ENCODE peak calls at places on chromosomes 7 and 10, in four cellular contexts. J is K562, K is IMR-90, E is GM12878. B is an unnamed sample.

GRCh38 chr10:35606423-35606822 is 1.3 kb downstream of the GJD4 start:
- DNase-seq in E (no peak), J (no peak), K (peak), B (no peak)

GRCh38 chr10:72765051-72765450 is 73.1 kb downstream of the MCU start:
- DNase-seq in E (no peak), J (no peak), K (no peak), B (no peak)

GRCh38 chr7:94436018-94436604 is 41.4 kb downstream of the COL1A2 start:
- DNase-seq in K (peak), J (peak), E (peak), B (peak)

GRCh38 chr10:43671659-43672555 is 23.2 kb upstream of the ZNF32 start:
- DNase-seq in J (peak), E (no peak), K (peak), B (peak)

GRCh38 chr10:112175409-112175808 is 8.2 kb downstream of the GPAM start:
- DNase-seq in E (no peak), K (no peak), J (no peak), B (no peak)

GRCh38 chr7:27532256-27532783 is 130.4 kb downstream of the HIBADH start:
- DNase-seq in E (no peak), K (peak), J (no peak), B (no peak)

GRCh38 chr7:142873281-142873784 is 12.2 kb downstream of the TRPV6 start:
- DNase-seq in K (no peak), J (peak), E (no peak), B (peak)

GRCh38 chr7:108570146-108570755 is 577 bp downstream of the DNAJB9 start:
- DNase-seq in K (peak), J (peak), E (no peak), B (peak)

GRCh38 chr7:644381-645305 is 81.9 kb upstream of the DNAAF5 start:
- DNase-seq in E (no peak), K (no peak), J (no peak), B (no peak)

GRCh38 chr10:97463363-97464132 is 17.6 kb downstream of the ZDHHC16 start:
- DNase-seq in E (peak), J (peak), K (peak), B (peak)

GRCh38 chr10:50577681-50578350 is 45.9 kb downstream of the SGMS1 start:
- DNase-seq in K (peak), E (no peak), J (peak), B (no peak)

GRCh38 chr7:116683786-116684185 is 11.8 kb downstream of the MET start:
- DNase-seq in E (peak), J (no peak), K (no peak), B (no peak)

GRCh38 chr7:91112902-91113321 is 151.3 kb upstream of the FZD1 start:
- DNase-seq in K (peak), J (no peak), E (no peak), B (no peak)

GRCh38 chr10:30788307-30788706 is 158.8 kb upstream of the LYZL2 start:
- DNase-seq in E (no peak), K (peak), J (no peak), B (no peak)

GRCh38 chr10:61140765-61141392 is 196.9 kb upstream of the RHOBTB1 start:
- DNase-seq in J (peak), K (peak), E (no peak), B (peak)

GRCh38 chr10:86709786-86710185 is 41.5 kb downstream of the LDB3 start:
- DNase-seq in K (no peak), E (no peak), J (no peak), B (no peak)

GRCh38 chr7:150378115-150378852 is 846 bp upstream of the ZNF775 start:
- DNase-seq in J (peak), E (no peak), K (peak), B (peak)

GRCh38 chr7:16465469-16466086 is at the start of gene SOSTDC1:
- DNase-seq in E (no peak), J (peak), K (no peak), B (no peak)

GRCh38 chr7:106278695-106279094 is 6.1 kb downstream of the NAMPT start:
- DNase-seq in E (no peak), J (no peak), K (no peak), B (no peak)

GRCh38 chr10:102395677-102396197 is at the start of gene NFKB2:
- DNase-seq in J (no peak), K (no peak), E (no peak), B (no peak)

GRCh38 chr7:142001163-142001874 is 5.6 kb downstream of the MGAM start:
- DNase-seq in K (no peak), E (no peak), J (no peak), B (peak)

GRCh38 chr10:1687606-1688005 is 49.7 kb downstream of the ADARB2 start:
- DNase-seq in J (no peak), K (no peak), E (no peak), B (no peak)

GRCh38 chr10:89861199-89861573 is 159.8 kb downstream of the KIF20B start:
- DNase-seq in E (no peak), J (no peak), K (no peak), B (no peak)

GRCh38 chr7:1240296-1240820 is 7.7 kb downstream of the UNCX start:
- DNase-seq in J (no peak), K (no peak), E (no peak), B (no peak)

GRCh38 chr10:98852686-98853085 is 383.0 kb downstream of the HPSE2 start:
- DNase-seq in E (no peak), J (no peak), K (peak), B (peak)

GRCh38 chr10:61452655-61453641 is at the start of gene TMEM26:
- DNase-seq in J (no peak), K (peak), E (no peak), B (peak)

GRCh38 chr7:52088008-52088787 is 771.6 kb upstream of the COBL start:
- DNase-seq in J (no peak), K (no peak), E (no peak), B (no peak)

GRCh38 chr7:133795061-133795460 is 332.1 kb upstream of the LRGUK start:
- DNase-seq in J (no peak), K (no peak), E (no peak), B (no peak)

GRCh38 chr7:83130623-83131545 is 31.8 kb downstream of the PCLO start:
- DNase-seq in E (no peak), J (no peak), K (no peak), B (no peak)

GRCh38 chr10:116774728-116775151 is 32.4 kb upstream of the HSPA12A start:
- DNase-seq in J (no peak), K (no peak), E (no peak), B (no peak)

GRCh38 chr10:128065881-128066534 is 60.2 kb downstream of the MKI67 start:
- DNase-seq in K (no peak), J (no peak), E (no peak), B (no peak)

GRCh38 chr10:14588084-14588937 is 186.4 kb downstream of the FAM107B start:
- DNase-seq in E (no peak), K (peak), J (no peak), B (peak)
- TF ChIP-seq ELK1 in E (no peak), K (no peak), J (no peak), B (no peak)

GRCh38 chr7:43726466-43726865 is 2.9 kb downstream of the COA1 start:
- DNase-seq in E (no peak), J (no peak), K (no peak), B (no peak)

GRCh38 chr7:43725251-43725650 is 4.1 kb downstream of the COA1 start:
- DNase-seq in E (no peak), J (no peak), K (peak), B (no peak)

GRCh38 chr7:43716598-43716997 is 12.7 kb downstream of the COA1 start:
- DNase-seq in J (no peak), E (no peak), K (no peak), B (no peak)

GRCh38 chr7:43723002-43723331 is 6.4 kb downstream of the COA1 start:
- DNase-seq in E (no peak), J (no peak), K (no peak), B (no peak)

DNA sequence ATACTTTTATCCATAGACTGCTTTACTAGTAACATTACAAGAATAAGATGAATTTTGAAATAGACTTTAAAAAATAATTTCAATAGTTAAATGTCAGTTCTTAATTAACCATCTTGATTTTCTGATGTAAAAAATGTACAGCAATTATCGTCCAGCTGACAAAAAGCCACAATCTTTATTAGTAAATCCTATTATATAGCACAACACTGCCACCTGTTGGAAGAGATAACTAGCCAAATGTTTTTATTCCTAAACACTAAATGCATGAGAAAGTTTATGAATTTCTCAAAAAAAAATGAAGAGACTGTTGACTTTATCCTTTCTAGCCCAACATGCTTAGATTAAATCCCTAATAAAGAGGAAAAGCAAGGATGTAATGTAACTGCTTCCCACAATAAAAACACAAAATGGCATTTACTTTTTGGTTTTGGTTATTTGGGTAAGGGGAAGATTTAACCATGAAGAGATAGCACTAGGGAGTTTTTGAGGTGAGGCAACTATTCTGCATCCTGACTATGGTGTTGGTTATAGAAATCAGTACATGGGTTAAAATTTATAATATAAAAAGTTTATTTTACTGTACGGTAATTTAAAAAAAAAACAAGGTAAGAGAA is 8.0 kb downstream of the COA1 start:
- DNase-seq in E (no peak), J (no peak), K (peak), B (peak)
- TF ChIP-seq ELK1 in E (no peak), J (no peak), K (no peak), B (no peak)

GRCh38 chr10:125757742-125758141 is 17.9 kb downstream of the MMP21 start:
- DNase-seq in E (no peak), J (no peak), K (no peak), B (no peak)
- TF ChIP-seq ELK1 in E (no peak), J (no peak), K (no peak), B (no peak)

GRCh38 chr10:124116771-124117510 is 23.5 kb upstream of the CHST15 start:
- DNase-seq in E (no peak), J (no peak), K (no peak), B (no peak)
- TF ChIP-seq ELK1 in E (no peak), J (no peak), K (no peak), B (no peak)

GRCh38 chr7:151742713-151743480 is 134.0 kb downstream of the PRKAG2 start:
- DNase-seq in E (no peak), J (no peak), K (no peak), B (no peak)
- TF ChIP-seq ELK1 in E (no peak), J (no peak), K (no peak), B (no peak)

DNA sequence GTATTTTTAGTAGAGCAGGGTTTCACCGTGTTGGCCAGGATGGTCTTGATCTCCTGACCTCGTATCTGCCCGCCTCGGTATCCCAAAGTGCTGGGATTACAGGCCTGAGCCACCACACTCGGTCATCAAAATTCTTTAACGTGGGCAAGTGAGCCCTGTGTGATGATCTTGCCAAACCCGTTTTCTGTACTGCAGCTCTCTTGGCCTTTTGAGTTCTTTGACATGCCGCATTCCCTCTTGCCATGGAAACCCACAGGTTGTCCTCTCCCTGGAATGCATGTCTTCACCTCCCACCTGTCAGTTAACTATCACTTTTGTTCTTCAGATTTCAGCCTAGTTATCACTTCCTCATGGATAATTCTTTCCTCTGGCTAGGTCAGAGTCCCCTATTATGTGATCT is 5.0 kb downstream of the NUP205 start:
- DNase-seq in K (no peak), J (no peak), E (no peak), B (no peak)
- TF ChIP-seq ELK1 in K (no peak), J (no peak), E (no peak), B (no peak)

GRCh38 chr10:119834188-119834587 is 38.5 kb downstream of the MCMBP start:
- DNase-seq in J (peak), K (no peak), E (no peak), B (no peak)
- TF ChIP-seq ELK1 in J (no peak), K (no peak), E (no peak), B (no peak)

DNA sequence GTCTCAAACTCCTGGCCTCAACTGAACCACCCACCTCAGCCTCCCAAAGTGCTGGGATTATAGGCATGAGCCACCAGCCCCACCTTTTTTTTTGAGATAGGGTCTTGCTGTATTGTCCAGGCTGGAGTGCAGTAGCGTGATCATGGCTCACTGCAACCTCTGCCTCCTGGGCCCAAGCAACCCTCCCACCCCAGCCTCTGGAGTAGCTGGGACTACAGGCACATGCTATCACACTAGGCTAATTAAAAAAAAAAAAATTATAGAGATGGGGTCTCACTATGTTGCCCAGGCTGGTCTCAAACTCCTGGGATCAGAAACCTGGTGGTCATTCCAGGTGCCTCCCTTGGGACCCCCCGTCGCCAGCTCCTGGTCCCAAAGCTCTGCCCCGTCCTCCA is 25.0 kb downstream of the GTF2IRD1 start:
- DNase-seq in K (no peak), E (no peak), J (no peak), B (no peak)
- TF ChIP-seq ELK1 in K (no peak), E (no peak), J (no peak), B (no peak)